ENCODE peak calls at places on chromosomes 13 and 19, in ten cellular contexts. One of them, this sample, is unnamed.
A peak's percentile ranks its signal among the peaks of the same experiment; 100 is the strongest.

GRCh38 chr19:17075860-17076538 is 422 bp downstream of the MYO9B start:
- DNase-seq in GM12892: no peak
- DNase-seq in H1: peak; percentile 73
- DNase-seq in esophagus muscularis mucosa: no peak
- DNase-seq in A549: peak; percentile 22
- DNase-seq in HCT116: no peak
- DNase-seq in testis: no peak
- DNase-seq in heart left ventricle: peak; percentile 45
- DNase-seq in tibial nerve: no peak
- DNase-seq in body of pancreas: peak; percentile 37
- DNase-seq in this sample: peak; percentile 56

GRCh38 chr19:13016628-13017305 is 21.5 kb downstream of the NFIX start:
- DNase-seq in GM12892: no peak
- DNase-seq in H1: no peak
- DNase-seq in esophagus muscularis mucosa: no peak
- DNase-seq in A549: no peak
- DNase-seq in HCT116: no peak
- DNase-seq in testis: no peak
- DNase-seq in heart left ventricle: no peak
- DNase-seq in tibial nerve: no peak
- DNase-seq in body of pancreas: no peak
- DNase-seq in this sample: no peak

GRCh38 chr19:46297700-46298476 is 1.0 kb downstream of the HIF3A start:
- DNase-seq in GM12892: no peak
- DNase-seq in H1: peak; percentile 55
- DNase-seq in esophagus muscularis mucosa: peak; percentile 97
- DNase-seq in A549: no peak
- DNase-seq in HCT116: no peak
- DNase-seq in testis: peak; percentile 79
- DNase-seq in heart left ventricle: peak; percentile 83
- DNase-seq in tibial nerve: peak; percentile 54
- DNase-seq in body of pancreas: peak; percentile 54
- DNase-seq in this sample: peak; percentile 79

GRCh38 chr13:101190976-101191375 is 225.3 kb downstream of the NALCN start:
- DNase-seq in GM12892: no peak
- DNase-seq in H1: no peak
- DNase-seq in esophagus muscularis mucosa: no peak
- DNase-seq in A549: no peak
- DNase-seq in HCT116: no peak
- DNase-seq in testis: no peak
- DNase-seq in heart left ventricle: no peak
- DNase-seq in tibial nerve: no peak
- DNase-seq in body of pancreas: no peak
- DNase-seq in this sample: no peak

GRCh38 chr19:40718774-40719391 is 2.0 kb downstream of the ITPKC start:
- DNase-seq in GM12892: no peak
- DNase-seq in H1: no peak
- DNase-seq in esophagus muscularis mucosa: no peak
- DNase-seq in A549: peak; percentile 83
- DNase-seq in HCT116: peak; percentile 59
- DNase-seq in testis: peak; percentile 77
- DNase-seq in heart left ventricle: peak; percentile 40
- DNase-seq in tibial nerve: peak; percentile 58
- DNase-seq in body of pancreas: peak; percentile 89
- DNase-seq in this sample: peak; percentile 51

GRCh38 chr13:23673867-23674605 is 103.8 kb downstream of the TNFRSF19 start:
- DNase-seq in GM12892: no peak
- DNase-seq in H1: no peak
- DNase-seq in esophagus muscularis mucosa: peak; percentile 47
- DNase-seq in A549: no peak
- DNase-seq in HCT116: no peak
- DNase-seq in testis: no peak
- DNase-seq in heart left ventricle: no peak
- DNase-seq in tibial nerve: no peak
- DNase-seq in body of pancreas: no peak
- DNase-seq in this sample: no peak

GRCh38 chr13:67374391-67374790 is 144.3 kb upstream of the PCDH9 start:
- DNase-seq in GM12892: no peak
- DNase-seq in H1: no peak
- DNase-seq in esophagus muscularis mucosa: no peak
- DNase-seq in A549: no peak
- DNase-seq in HCT116: no peak
- DNase-seq in testis: no peak
- DNase-seq in heart left ventricle: no peak
- DNase-seq in tibial nerve: no peak
- DNase-seq in body of pancreas: no peak
- DNase-seq in this sample: no peak

GRCh38 chr13:39855236-39855635 is 199.8 kb downstream of the COG6 start:
- DNase-seq in GM12892: no peak
- DNase-seq in H1: no peak
- DNase-seq in esophagus muscularis mucosa: no peak
- DNase-seq in A549: no peak
- DNase-seq in HCT116: no peak
- DNase-seq in testis: no peak
- DNase-seq in heart left ventricle: no peak
- DNase-seq in tibial nerve: no peak
- DNase-seq in body of pancreas: no peak
- DNase-seq in this sample: no peak

GRCh38 chr19:41265376-41266153 is 1.4 kb downstream of the HNRNPUL1 start:
- DNase-seq in GM12892: no peak
- DNase-seq in H1: no peak
- DNase-seq in esophagus muscularis mucosa: no peak
- DNase-seq in A549: peak; percentile 74
- DNase-seq in HCT116: no peak
- DNase-seq in testis: peak; percentile 33
- DNase-seq in heart left ventricle: no peak
- DNase-seq in tibial nerve: no peak
- DNase-seq in body of pancreas: peak; percentile 20
- DNase-seq in this sample: no peak

GRCh38 chr13:23851106-23851505 is 38.1 kb downstream of the MIPEP start:
- DNase-seq in GM12892: no peak
- DNase-seq in H1: no peak
- DNase-seq in esophagus muscularis mucosa: no peak
- DNase-seq in A549: no peak
- DNase-seq in HCT116: no peak
- DNase-seq in testis: no peak
- DNase-seq in heart left ventricle: no peak
- DNase-seq in tibial nerve: no peak
- DNase-seq in body of pancreas: no peak
- DNase-seq in this sample: no peak

GRCh38 chr19:46493236-46494114 is 2.2 kb downstream of the PNMA8B start:
- DNase-seq in GM12892: no peak
- DNase-seq in H1: peak; percentile 74
- DNase-seq in esophagus muscularis mucosa: no peak
- DNase-seq in A549: no peak
- DNase-seq in HCT116: no peak
- DNase-seq in testis: no peak
- DNase-seq in heart left ventricle: peak; percentile 58
- DNase-seq in tibial nerve: no peak
- DNase-seq in body of pancreas: no peak
- DNase-seq in this sample: no peak

GRCh38 chr13:40315416-40316064 is 350.9 kb downstream of the FOXO1 start:
- DNase-seq in GM12892: no peak
- DNase-seq in H1: no peak
- DNase-seq in esophagus muscularis mucosa: peak; percentile 89
- DNase-seq in A549: no peak
- DNase-seq in HCT116: no peak
- DNase-seq in testis: no peak
- DNase-seq in heart left ventricle: no peak
- DNase-seq in tibial nerve: no peak
- DNase-seq in body of pancreas: peak; percentile 48
- DNase-seq in this sample: peak; percentile 51

GRCh38 chr19:45164577-45165335 is 4.0 kb upstream of the NKPD1 start:
- DNase-seq in GM12892: peak; percentile 81
- DNase-seq in H1: peak; percentile 69
- DNase-seq in esophagus muscularis mucosa: no peak
- DNase-seq in A549: no peak
- DNase-seq in HCT116: peak; percentile 83
- DNase-seq in testis: peak; percentile 55
- DNase-seq in heart left ventricle: peak; percentile 49
- DNase-seq in tibial nerve: no peak
- DNase-seq in body of pancreas: peak; percentile 59
- DNase-seq in this sample: no peak

GRCh38 chr19:1875646-1876493 is 9.4 kb downstream of the ABHD17A start:
- DNase-seq in GM12892: peak; percentile 93
- DNase-seq in H1: peak; percentile 88
- DNase-seq in esophagus muscularis mucosa: peak; percentile 98
- DNase-seq in A549: no peak
- DNase-seq in HCT116: peak; percentile 68
- DNase-seq in testis: peak; percentile 98
- DNase-seq in heart left ventricle: peak; percentile 94
- DNase-seq in tibial nerve: peak; percentile 85
- DNase-seq in body of pancreas: peak; percentile 93
- DNase-seq in this sample: peak; percentile 86
- TF ChIP-seq POLR2A in GM12892: peak; percentile 89
- TF ChIP-seq POLR2A in H1: peak; percentile 90
- TF ChIP-seq POLR2A in esophagus muscularis mucosa: peak; percentile 69
- TF ChIP-seq POLR2A in A549: peak; percentile 93
- TF ChIP-seq POLR2A in HCT116: peak; percentile 69
- TF ChIP-seq POLR2A in testis: peak; percentile 60
- TF ChIP-seq POLR2A in heart left ventricle: peak; percentile 93
- TF ChIP-seq POLR2A in tibial nerve: peak; percentile 91
- TF ChIP-seq POLR2A in body of pancreas: peak; percentile 92
- TF ChIP-seq POLR2A in this sample: peak; percentile 91

DNA sequence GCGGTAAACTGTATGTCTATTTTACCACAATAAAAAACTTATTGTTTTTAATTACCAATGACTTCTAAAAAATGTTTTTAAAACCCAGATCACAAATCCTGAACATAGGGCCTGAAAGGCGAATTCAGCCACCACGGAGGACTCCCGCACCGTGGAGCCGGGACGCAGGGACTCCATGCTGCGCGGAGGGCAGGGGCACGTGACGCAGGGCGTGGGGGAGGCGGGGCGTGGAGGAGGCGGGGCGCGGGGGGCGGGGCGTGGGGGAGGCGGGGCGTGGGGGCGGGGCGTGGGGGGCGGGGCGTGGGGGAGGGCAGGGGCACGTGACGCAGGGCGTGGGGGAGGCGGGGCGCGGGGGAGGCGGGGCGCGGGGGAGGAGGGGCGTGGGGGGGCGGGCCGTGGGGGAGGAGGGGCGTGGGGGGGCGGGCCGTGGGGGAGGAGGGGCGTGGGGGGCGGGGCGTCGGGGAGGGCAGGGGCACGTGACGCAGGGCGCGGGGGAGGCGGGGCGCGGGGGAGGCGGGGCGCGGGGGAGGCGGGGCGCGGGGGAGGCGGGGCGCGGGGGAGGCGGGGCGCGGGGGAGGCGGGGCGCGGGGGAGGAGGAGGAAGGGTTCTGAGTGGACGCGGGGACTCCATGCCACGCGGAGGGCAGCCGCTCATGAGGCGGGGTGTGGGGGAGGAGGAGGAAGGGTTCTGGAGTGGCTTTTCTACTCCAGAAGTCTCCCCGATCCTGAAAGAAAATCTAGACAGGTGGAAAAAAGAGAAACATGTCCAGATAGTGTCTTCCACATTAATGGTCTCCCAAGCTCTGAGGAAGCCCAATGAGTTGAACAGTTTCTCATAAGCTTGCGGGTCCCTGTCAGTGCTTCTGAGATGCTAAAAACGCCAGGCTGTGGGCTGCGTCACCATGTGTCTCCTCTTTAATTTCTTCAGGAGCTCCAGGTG is 4.4 kb upstream of the PROZ start:
- DNase-seq in GM12892: peak; percentile 78
- DNase-seq in H1: peak; percentile 71
- DNase-seq in esophagus muscularis mucosa: peak; percentile 95
- DNase-seq in A549: peak; percentile 47
- DNase-seq in HCT116: peak; percentile 18
- DNase-seq in testis: peak; percentile 87
- DNase-seq in heart left ventricle: peak; percentile 85
- DNase-seq in tibial nerve: peak; percentile 68
- DNase-seq in body of pancreas: peak; percentile 82
- DNase-seq in this sample: peak; percentile 78
- TF ChIP-seq POLR2A in GM12892: no peak
- TF ChIP-seq POLR2A in H1: no peak
- TF ChIP-seq POLR2A in esophagus muscularis mucosa: no peak
- TF ChIP-seq POLR2A in A549: peak; percentile 67
- TF ChIP-seq POLR2A in HCT116: peak; percentile 81
- TF ChIP-seq POLR2A in testis: no peak
- TF ChIP-seq POLR2A in heart left ventricle: peak; percentile 40
- TF ChIP-seq POLR2A in tibial nerve: peak; percentile 59
- TF ChIP-seq POLR2A in body of pancreas: peak; percentile 71
- TF ChIP-seq POLR2A in this sample: peak; percentile 50

GRCh38 chr19:23249911-23250649 is at the start of gene ZNF724:
- DNase-seq in GM12892: peak; percentile 83
- DNase-seq in H1: peak; percentile 89
- DNase-seq in esophagus muscularis mucosa: peak; percentile 97
- DNase-seq in A549: peak; percentile 84
- DNase-seq in HCT116: peak; percentile 89
- DNase-seq in testis: peak; percentile 98
- DNase-seq in heart left ventricle: peak; percentile 94
- DNase-seq in tibial nerve: peak; percentile 77
- DNase-seq in body of pancreas: peak; percentile 95
- DNase-seq in this sample: peak; percentile 88
- TF ChIP-seq POLR2A in GM12892: peak; percentile 89
- TF ChIP-seq POLR2A in H1: peak; percentile 99
- TF ChIP-seq POLR2A in esophagus muscularis mucosa: no peak
- TF ChIP-seq POLR2A in A549: no peak
- TF ChIP-seq POLR2A in HCT116: no peak
- TF ChIP-seq POLR2A in testis: no peak
- TF ChIP-seq POLR2A in heart left ventricle: peak; percentile 23
- TF ChIP-seq POLR2A in tibial nerve: peak; percentile 11
- TF ChIP-seq POLR2A in body of pancreas: peak; percentile 57
- TF ChIP-seq POLR2A in this sample: no peak

DNA sequence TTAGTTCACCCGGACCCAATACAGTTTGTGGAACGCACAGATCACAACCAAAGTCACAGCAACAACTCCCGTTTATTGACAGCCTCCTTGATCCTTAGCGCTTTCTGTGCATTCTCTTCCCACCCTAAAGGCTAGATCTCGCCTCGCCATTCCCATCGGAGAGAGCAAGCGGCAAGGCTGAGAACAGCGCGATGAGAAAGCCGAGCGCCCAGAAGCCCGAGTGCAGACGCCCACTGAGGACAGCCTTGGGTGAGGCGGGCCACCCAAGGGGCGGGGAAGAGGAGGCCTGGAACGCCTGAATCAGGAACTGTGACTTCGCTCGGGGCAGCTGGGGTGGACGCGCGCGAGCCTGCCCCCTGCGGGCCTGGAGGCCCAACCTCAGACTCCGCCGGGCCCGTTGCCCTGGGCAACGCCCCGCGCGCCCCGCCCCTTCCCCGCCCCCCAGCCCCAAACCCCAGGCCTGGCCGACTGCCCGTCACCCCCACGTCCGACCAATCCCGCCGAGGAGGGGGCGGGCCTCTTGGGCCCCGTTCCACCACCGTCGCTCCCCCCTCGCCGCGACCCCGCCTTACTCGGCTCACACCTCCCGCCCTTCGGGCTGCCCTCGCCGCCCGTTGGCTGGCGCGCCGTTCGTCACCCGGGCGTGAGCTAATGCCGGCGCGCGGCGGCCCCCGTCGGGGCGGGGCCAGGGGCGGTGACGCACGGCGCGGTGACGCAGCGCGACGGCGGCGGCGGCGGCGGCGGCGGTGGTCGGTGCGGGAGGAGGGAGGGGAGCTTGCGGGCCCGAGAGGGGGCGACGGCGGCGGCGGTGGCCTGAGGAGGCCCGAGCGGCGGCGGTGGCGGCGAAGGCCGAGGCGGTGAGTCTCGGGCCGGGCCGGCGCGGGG is at the start of gene SAMD4B:
- DNase-seq in GM12892: peak; percentile 94
- DNase-seq in H1: peak; percentile 96
- DNase-seq in esophagus muscularis mucosa: peak; percentile 100
- DNase-seq in A549: peak; percentile 99
- DNase-seq in HCT116: peak; percentile 93
- DNase-seq in testis: peak; percentile 98
- DNase-seq in heart left ventricle: peak; percentile 99
- DNase-seq in tibial nerve: peak; percentile 98
- DNase-seq in body of pancreas: peak; percentile 99
- DNase-seq in this sample: peak; percentile 99
- TF ChIP-seq POLR2A in GM12892: peak; percentile 99
- TF ChIP-seq POLR2A in H1: peak; percentile 70
- TF ChIP-seq POLR2A in esophagus muscularis mucosa: peak; percentile 79
- TF ChIP-seq POLR2A in A549: peak; percentile 97
- TF ChIP-seq POLR2A in HCT116: peak; percentile 91
- TF ChIP-seq POLR2A in testis: no peak
- TF ChIP-seq POLR2A in heart left ventricle: peak; percentile 90
- TF ChIP-seq POLR2A in tibial nerve: peak; percentile 97
- TF ChIP-seq POLR2A in body of pancreas: peak; percentile 96
- TF ChIP-seq POLR2A in this sample: peak; percentile 93